ENCODE peak calls at places on chromosomes 13 and 19, in five cellular contexts. V is neuronal stem cell, X is H9, E is trophoblast cell, F is H1. T is an unnamed sample.

GRCh38 chr19:2542341-2543069 is 66.6 kb downstream of the GADD45B start:
- DNase-seq in V (no peak), X (peak), F (no peak), E (no peak), T (peak)

GRCh38 chr19:45211751-45212381 is 33.3 kb downstream of the BLOC1S3 start:
- DNase-seq in F (no peak), X (no peak), E (no peak), V (no peak), T (peak)

GRCh38 chr19:24071078-24071477 is 15.9 kb upstream of the ZNF254 start:
- DNase-seq in E (no peak), F (no peak), X (no peak), V (no peak), T (no peak)

GRCh38 chr13:25988655-25989054 is 63.2 kb downstream of the SHISA2 start:
- DNase-seq in V (no peak), E (no peak), F (no peak), X (no peak), T (no peak)

GRCh38 chr19:15577184-15577771 is 37.7 kb upstream of the CYP4F8 start:
- DNase-seq in V (no peak), X (no peak), F (no peak), E (no peak), T (no peak)

GRCh38 chr13:76813874-76814273 is 72.3 kb downstream of the KCTD12 start:
- DNase-seq in V (no peak), E (no peak), X (no peak), F (no peak), T (no peak)

GRCh38 chr13:75760182-75760981 is 124.3 kb downstream of the LMO7 start:
- DNase-seq in F (no peak), E (peak), X (no peak), V (no peak), T (no peak)

GRCh38 chr13:63189712-63190111 is 1774.1 kb upstream of the PCDH20 start:
- DNase-seq in X (no peak), V (no peak), F (no peak), E (no peak), T (no peak)

GRCh38 chr19:13597625-13598024 is 91.3 kb upstream of the CACNA1A start:
- DNase-seq in F (no peak), V (peak), E (peak), X (peak), T (peak)

GRCh38 chr13:50494110-50494509 is 349.4 kb downstream of the DLEU7 start:
- DNase-seq in V (no peak), X (no peak), E (no peak), F (no peak), T (no peak)

GRCh38 chr19:54017266-54017665 is 25.8 kb downstream of the CACNG6 start:
- DNase-seq in X (no peak), F (no peak), V (no peak), E (no peak), T (peak)

GRCh38 chr13:51549593-51549992 is 34.7 kb upstream of the WDFY2 start:
- DNase-seq in V (no peak), X (no peak), E (no peak), F (no peak), T (no peak)

GRCh38 chr19:49503582-49503962 is 7.3 kb downstream of the RPS11 start:
- DNase-seq in F (no peak), X (peak), E (no peak), V (no peak), T (no peak)
- H2BK12ac ChIP-seq in F (no peak), X (no peak), E (no peak), V (no peak), T (no peak)

DNA sequence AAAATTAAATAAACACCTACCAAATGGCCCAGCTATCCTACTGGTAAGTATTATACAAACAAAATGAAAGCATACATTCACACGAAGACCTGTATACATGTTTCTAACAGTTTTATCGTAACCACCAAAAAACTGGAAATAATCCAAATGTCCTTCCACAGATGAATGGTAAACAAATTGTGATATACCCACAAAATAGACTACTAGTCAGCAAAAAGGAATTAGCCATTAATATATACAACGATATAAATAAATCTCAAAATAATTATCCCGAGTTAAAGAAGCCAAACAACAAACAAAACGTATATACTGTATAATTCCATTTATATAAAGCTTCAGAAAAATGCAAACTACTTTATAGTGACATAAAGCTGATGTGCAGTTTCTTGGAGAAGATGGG is 106.3 kb upstream of the SERTM1 start:
- DNase-seq in V (no peak), X (no peak), F (no peak), E (no peak), T (no peak)
- H4K91ac ChIP-seq in V (no peak), X (no peak), F (no peak), E (no peak), T (no peak)

DNA sequence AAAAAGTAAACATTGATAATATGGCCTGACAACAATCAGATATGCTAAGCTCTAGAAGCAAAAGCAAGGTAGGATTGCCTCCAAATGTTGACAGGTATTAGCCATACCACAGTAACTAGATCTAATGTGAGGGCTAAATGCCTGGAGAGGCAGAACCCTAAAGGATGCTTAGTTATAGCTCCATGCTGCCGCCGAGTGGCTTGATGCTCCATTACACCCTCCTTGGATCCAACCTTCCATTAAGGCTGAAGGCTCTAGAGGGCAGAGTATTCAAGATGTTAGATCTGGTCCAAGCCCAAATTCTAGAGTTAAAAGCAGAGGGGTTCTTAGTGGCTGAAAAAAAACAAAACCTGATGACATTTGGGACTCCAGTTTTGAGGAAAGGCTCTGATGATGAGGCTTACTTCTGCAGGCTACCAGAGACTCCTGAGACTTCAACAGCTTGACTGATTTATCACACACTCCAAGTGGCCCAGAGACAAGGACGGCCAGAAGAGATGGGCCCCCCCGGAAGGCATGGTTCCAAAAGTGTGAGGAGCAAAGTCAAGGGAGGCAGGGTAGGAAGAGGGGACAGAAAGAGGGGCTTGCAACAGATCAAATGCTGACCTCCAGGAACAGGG is 21.8 kb upstream of the CPB2 start:
- DNase-seq in F (peak), V (peak), E (peak), X (peak), T (peak)
- H2BK12ac ChIP-seq in F (no peak), V (no peak), E (no peak), X (no peak), T (no peak)

GRCh38 chr13:110108348-110109139 is 198.4 kb downstream of the COL4A1 start:
- DNase-seq in X (peak), V (peak), E (peak), F (peak), T (peak)
- H4K91ac ChIP-seq in X (no peak), V (peak), E (no peak), F (peak), T (peak)

GRCh38 chr19:46927893-46928292 is 67.1 kb downstream of the ARHGAP35 start:
- DNase-seq in V (no peak), X (no peak), E (no peak), F (no peak), T (no peak)
- H2BK12ac ChIP-seq in V (no peak), X (no peak), E (no peak), F (no peak), T (no peak)

DNA sequence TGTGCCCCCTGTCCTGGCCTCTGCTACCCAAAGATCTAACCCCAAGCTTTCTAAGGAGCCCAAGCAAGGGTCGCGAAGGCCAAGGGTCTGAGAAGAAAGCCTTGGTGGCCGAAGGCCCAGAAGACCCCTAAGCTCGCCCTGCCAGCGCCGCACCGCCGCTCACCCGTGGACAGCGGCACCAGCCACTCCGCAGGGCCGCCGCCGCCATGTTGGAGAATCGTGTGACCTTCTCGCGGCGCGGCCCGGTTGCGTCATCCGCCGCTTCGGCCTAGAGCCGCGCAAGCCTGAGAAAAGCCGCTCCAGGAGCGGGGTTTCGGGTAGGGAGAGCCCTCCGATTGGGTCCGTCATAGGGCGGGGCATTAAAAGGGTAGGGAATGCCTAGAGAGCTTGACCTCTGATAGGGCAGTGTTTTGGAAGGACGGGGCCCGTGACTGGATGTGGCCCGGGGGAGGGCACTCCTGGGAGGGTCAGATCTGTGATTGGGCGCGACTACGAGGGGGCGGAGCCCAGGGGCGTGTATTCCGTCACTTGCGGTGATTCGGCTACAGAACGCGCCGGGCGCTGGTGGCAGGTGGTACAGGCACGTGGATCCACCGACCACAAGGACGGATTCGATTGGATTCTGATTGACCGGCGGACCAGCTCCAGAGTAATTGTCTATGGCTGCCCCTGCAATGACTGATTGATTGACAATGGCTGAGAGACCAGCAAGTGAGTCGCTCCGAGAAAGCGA is at the start of gene TIMM44:
- DNase-seq in V (peak), X (peak), F (peak), E (peak), T (peak)
- H4K91ac ChIP-seq in V (no peak), X (no peak), F (peak), E (peak), T (peak)

DNA sequence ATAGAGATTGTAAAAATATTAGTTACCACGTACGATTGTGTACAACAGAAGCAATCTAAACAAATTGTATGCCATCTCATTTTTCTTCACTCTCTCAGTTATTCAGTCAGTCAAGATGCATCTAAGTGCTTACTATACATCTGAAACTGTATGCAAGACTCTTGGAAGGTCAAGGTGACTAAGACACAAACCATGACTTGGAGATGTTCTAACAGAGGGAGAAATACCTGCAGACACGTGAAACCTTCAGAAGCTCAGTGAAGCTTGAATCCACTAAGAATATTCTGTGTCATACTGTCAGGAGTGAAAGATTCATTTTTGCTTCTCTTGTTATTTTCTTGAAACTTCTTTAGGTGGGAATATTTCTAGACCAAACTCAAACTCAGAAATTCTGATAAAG is 365.4 kb downstream of the ITGBL1 start:
- DNase-seq in E (no peak), F (no peak), X (no peak), V (no peak), T (no peak)
- H2BK12ac ChIP-seq in E (no peak), F (no peak), X (no peak), V (no peak), T (no peak)

T was measured in mesenchymal stem cell.